ENCODE peak calls at places on chromosomes 13 and 19, in six cellular contexts. O is fibroblast of lung; C is heart left ventricle; X is CD4-positive, alpha-beta T cell; E is cardiac fibroblast; Q is iPS DF 19.7. R is an unnamed sample.

GRCh38 chr13:19345916-19346422 is 164.3 kb upstream of the TUBA3C start:
- DNase-seq in E (no peak), Q (no peak), C (no peak), X (no peak), O (no peak), R (no peak)

GRCh38 chr13:66210677-66211076 is 1019.5 kb downstream of the PCDH9 start:
- DNase-seq in C (no peak), Q (no peak), O (peak), E (peak), X (no peak), R (peak)

GRCh38 chr19:43524922-43525835 is 1.8 kb downstream of the ETHE1 start:
- DNase-seq in C (peak), E (peak), O (peak), X (no peak), Q (no peak), R (peak)

GRCh38 chr13:66693656-66694055 is 536.5 kb downstream of the PCDH9 start:
- DNase-seq in C (no peak), X (no peak), O (peak), Q (no peak), E (no peak), R (no peak)

GRCh38 chr13:40230833-40231266 is 435.6 kb downstream of the FOXO1 start:
- DNase-seq in C (no peak), O (peak), X (no peak), Q (no peak), E (peak), R (no peak)

GRCh38 chr13:58953638-58954037 is 1210.1 kb downstream of the DIAPH3 start:
- DNase-seq in E (no peak), X (no peak), O (no peak), C (no peak), Q (no peak), R (no peak)

GRCh38 chr19:8609210-8610040 is 1.1 kb downstream of the ADAMTS10 start:
- DNase-seq in E (peak), O (peak), X (peak), Q (no peak), C (peak), R (peak)

GRCh38 chr19:4375620-4376228 is 24.6 kb downstream of the SH3GL1 start:
- DNase-seq in E (peak), C (no peak), X (no peak), Q (no peak), O (peak), R (no peak)

GRCh38 chr13:41580345-41580744 is 123.0 kb downstream of the RGCC start:
- DNase-seq in C (no peak), Q (no peak), O (no peak), X (no peak), E (no peak), R (no peak)

GRCh38 chr19:42254083-42254849 is 662 bp downstream of the ERF start:
- DNase-seq in O (peak), C (peak), X (peak), Q (no peak), E (peak), R (peak)

GRCh38 chr19:11963566-11964355 is 1.1 kb upstream of the ZNF763 start:
- DNase-seq in Q (no peak), O (peak), E (peak), X (peak), C (peak), R (peak)

GRCh38 chr13:107743523-107743922 is 471.8 kb downstream of the LIG4 start:
- DNase-seq in Q (no peak), O (no peak), X (no peak), E (no peak), C (no peak), R (no peak)

R was measured in 8988T.